ENCODE peak calls at places on chromosome 20, in eight cellular contexts. L is psoas muscle; A is breast epithelium; E is body of pancreas; Z is dorsolateral prefrontal cortex; C is neural progenitor cell; V is CD8-positive, alpha-beta T cell; I is A673. M is an unnamed sample.
A peak's percentile ranks its signal among the peaks of the same experiment; 100 is the strongest.

GRCh38 chr20:60960500-60960899 is 291.6 kb upstream of the CDH4 start:
- DNase-seq in L (no peak), A (no peak), E (no peak), Z (no peak), C (no peak), V (no peak), I (no peak), M (no peak)

GRCh38 chr20:25225642-25226432 is 22.0 kb upstream of the PYGB start:
- DNase-seq in L (no peak), A (no peak), E (no peak), Z (no peak), C (no peak), V (no peak), I (no peak), M (peak; percentile 81)

GRCh38 chr20:10648651-10649050 is 25.1 kb downstream of the JAG1 start:
- DNase-seq in L (no peak), A (no peak), E (no peak), Z (no peak), C (no peak), V (no peak), I (no peak), M (no peak)

GRCh38 chr20:25247100-25247665 is 702 bp upstream of the PYGB start:
- DNase-seq in L (peak; percentile 60), A (no peak), E (peak; percentile 80), Z (peak; percentile 65), C (peak; percentile 77), V (no peak), I (peak; percentile 60), M (no peak)

GRCh38 chr20:32454164-32455145 is 96.3 kb downstream of the ASXL1 start:
- DNase-seq in L (no peak), A (no peak), E (no peak), Z (no peak), C (no peak), V (no peak), I (no peak), M (no peak)

GRCh38 chr20:32019156-32019510 is 8.9 kb downstream of the CCM2L start:
- DNase-seq in L (no peak), A (no peak), E (peak; percentile 15), Z (no peak), C (peak; percentile 82), V (no peak), I (no peak), M (no peak)

GRCh38 chr20:25496968-25497401 is 88.3 kb downstream of the NINL start:
- DNase-seq in L (no peak), A (no peak), E (no peak), Z (no peak), C (no peak), V (no peak), I (no peak), M (no peak)

GRCh38 chr20:41497186-41497895 is 120.8 kb downstream of the CHD6 start:
- DNase-seq in L (no peak), A (no peak), E (no peak), Z (no peak), C (no peak), V (no peak), I (no peak), M (no peak)

GRCh38 chr20:32522525-32522774 is 62.7 kb downstream of the NOL4L start:
- DNase-seq in L (no peak), A (no peak), E (no peak), Z (no peak), C (no peak), V (no peak), I (no peak), M (no peak)

GRCh38 chr20:49823152-49823847 is 10.7 kb downstream of the SLC9A8 start:
- DNase-seq in L (no peak), A (no peak), E (no peak), Z (no peak), C (no peak), V (no peak), I (no peak), M (no peak)
- TF ChIP-seq CTCF in L (no peak), A (no peak), E (no peak), Z (no peak), C (no peak), V (no peak), I (no peak), M (no peak)

GRCh38 chr20:34987288-34988175 is 31.9 kb downstream of the MYH7B start:
- DNase-seq in L (peak; percentile 15), A (no peak), E (no peak), Z (no peak), C (no peak), V (no peak), I (no peak), M (no peak)
- H3K4me3 ChIP-seq in L (no peak overlapping the region), A (no peak overlapping the region), E (no peak overlapping the region), Z (no peak overlapping the region), C (no peak overlapping the region), V (no peak overlapping the region), I (no peak overlapping the region), M (no peak overlapping the region)

GRCh38 chr20:37615507-37616425 is 78.1 kb upstream of the CTNNBL1 start:
- DNase-seq in L (no peak), A (no peak), E (peak; percentile 55), Z (no peak), C (peak; percentile 60), V (peak; percentile 43), I (peak; percentile 56), M (no peak)
- TF ChIP-seq CTCF in L (peak; percentile 42), A (peak; percentile 53), E (peak; percentile 74), Z (peak; percentile 34), C (peak; percentile 76), V (peak; percentile 65), I (peak; percentile 85), M (no peak)

GRCh38 chr20:3492669-3493068 is 21.9 kb downstream of the ATRN start:
- DNase-seq in L (no peak), A (no peak), E (no peak), Z (no peak), C (no peak), V (no peak), I (no peak), M (no peak)

DNA sequence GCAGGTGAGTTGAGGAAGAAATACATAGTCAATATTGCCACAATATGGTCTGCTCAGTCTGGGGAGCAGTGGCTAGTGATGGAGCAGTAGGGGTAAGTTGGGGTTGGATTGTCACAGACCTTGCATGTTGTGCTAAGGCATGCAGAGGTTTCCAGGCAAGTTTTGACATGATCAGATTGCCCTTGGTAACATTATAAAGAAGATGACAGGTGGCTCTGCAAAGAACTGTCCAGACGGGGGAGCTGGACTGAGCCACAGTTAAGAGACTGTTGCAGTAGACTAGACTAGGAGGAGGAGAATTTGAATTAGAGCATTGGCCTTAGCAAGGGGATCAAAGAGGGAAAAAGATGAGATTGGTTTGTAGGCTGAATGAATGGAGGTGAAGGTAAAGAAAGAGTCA is 23.4 kb downstream of the ATRN start:
- DNase-seq in L (no peak), A (no peak), E (no peak), Z (no peak), C (no peak), V (no peak), I (no peak), M (no peak)
- H3K4me3 ChIP-seq in L (no peak overlapping the region), A (no peak overlapping the region), E (no peak overlapping the region), Z (no peak overlapping the region), C (no peak overlapping the region), V (no peak overlapping the region), I (no peak overlapping the region), M (no peak overlapping the region)

DNA sequence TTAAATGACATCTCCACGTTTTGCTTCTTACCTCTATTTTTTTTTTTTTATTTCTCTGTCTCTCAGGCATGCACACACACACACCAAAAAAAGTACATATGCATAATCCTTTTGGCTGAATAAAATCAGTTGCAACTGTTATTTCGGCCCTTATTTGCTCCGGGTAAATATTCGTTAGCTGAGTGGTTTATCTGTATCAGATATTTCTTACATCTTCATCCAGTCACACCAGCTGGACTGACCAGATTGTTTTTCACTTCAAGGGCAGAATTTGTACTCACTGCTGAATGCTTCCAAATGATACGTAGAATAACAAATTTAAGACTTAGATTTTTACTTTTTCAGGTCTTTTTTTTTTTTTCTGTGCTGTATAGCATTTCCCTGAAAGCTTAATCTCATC is 45.5 kb downstream of the PTPN1 start:
- DNase-seq in L (no peak), A (no peak), E (no peak), Z (no peak), C (no peak), V (no peak), I (no peak), M (no peak)
- TF ChIP-seq CTCF in L (no peak), A (no peak), E (no peak), Z (no peak), C (no peak), V (no peak), I (no peak), M (no peak)

GRCh38 chr20:57435498-57436222 is 44.5 kb downstream of the RBM38 start:
- DNase-seq in L (peak; percentile 85), A (peak; percentile 97), E (peak; percentile 91), Z (peak; percentile 79), C (peak; percentile 51), V (peak; percentile 28), I (peak; percentile 44), M (peak; percentile 54)
- H3K4me3 ChIP-seq in L (peak overlapping the region; percentile 9), A (no peak overlapping the region), E (no peak overlapping the region), Z (no peak overlapping the region), C (no peak overlapping the region), V (no peak overlapping the region), I (no peak overlapping the region), M (no peak overlapping the region)

DNA sequence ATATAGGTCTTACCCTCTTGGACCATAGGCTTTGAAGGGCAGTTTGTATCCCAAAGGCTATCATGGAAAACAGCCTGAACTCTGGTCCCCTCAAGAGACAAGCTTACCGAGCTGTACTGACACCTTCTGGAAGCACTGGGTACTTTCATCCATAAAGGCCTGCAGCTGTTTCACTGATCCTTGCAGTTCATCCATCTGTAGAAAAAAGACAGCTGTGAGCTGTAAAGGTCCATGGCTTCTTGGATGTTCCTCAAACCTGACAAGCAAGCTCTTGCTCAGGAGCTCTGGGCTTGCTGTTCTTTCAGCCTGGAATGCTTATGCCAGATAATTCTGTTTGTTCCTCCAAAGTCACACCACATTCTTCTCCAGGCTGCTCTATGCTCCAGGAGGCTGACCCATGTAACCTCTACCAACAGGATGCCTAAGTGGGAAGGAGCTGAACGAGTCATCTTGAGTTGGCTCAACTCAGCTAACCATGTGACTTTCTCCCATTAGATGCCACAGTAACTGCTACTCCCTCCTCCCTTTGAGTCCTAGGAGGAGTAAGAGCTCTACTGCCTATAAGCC is 8.8 kb upstream of the NDRG3 start:
- DNase-seq in L (no peak), A (no peak), E (peak; percentile 69), Z (peak; percentile 50), C (peak; percentile 81), V (peak; percentile 19), I (peak; percentile 63), M (no peak)
- TF ChIP-seq CTCF in L (peak; percentile 83), A (peak; percentile 61), E (peak; percentile 59), Z (peak; percentile 69), C (peak; percentile 77), V (peak; percentile 61), I (peak; percentile 69), M (no peak)

GRCh38 chr20:63253065-63253437 is 1.2 kb downstream of the NKAIN4 start:
- DNase-seq in L (no peak), A (no peak), E (no peak), Z (no peak), C (no peak), V (no peak), I (no peak), M (no peak)
- H3K4me3 ChIP-seq in L (peak overlapping the region; percentile 44), A (peak overlapping the region; percentile 41), E (no peak overlapping the region), Z (peak overlapping the region; percentile 42), C (peak overlapping the region; percentile 76), V (no peak overlapping the region), I (no peak overlapping the region), M (no peak overlapping the region)

M was measured in lower leg skin.